ENCODE peak calls at places on chromosomes 6 and 20, in five cellular contexts. One of them, this sample, is unnamed.
A peak's percentile ranks its signal among the peaks of the same experiment; 100 is the strongest.

GRCh38 chr6:168089186-168090063 is 10.4 kb upstream of the FRMD1 start:
- DNase-seq in H9: no peak
- DNase-seq in mesenchymal stem cell: no peak
- DNase-seq in mesendoderm: no peak
- DNase-seq in neuronal stem cell: no peak
- DNase-seq in this sample: no peak

GRCh38 chr6:52539607-52540006 is 37.3 kb downstream of the TRAM2 start:
- DNase-seq in H9: no peak
- DNase-seq in mesenchymal stem cell: peak; percentile 82
- DNase-seq in mesendoderm: no peak
- DNase-seq in neuronal stem cell: no peak
- DNase-seq in this sample: peak; percentile 87

GRCh38 chr20:3248167-3248992 is 9.4 kb upstream of the SLC4A11 start:
- DNase-seq in H9: peak; percentile 73
- DNase-seq in mesenchymal stem cell: peak; percentile 46
- DNase-seq in mesendoderm: peak; percentile 71
- DNase-seq in neuronal stem cell: peak; percentile 15
- DNase-seq in this sample: no peak

GRCh38 chr6:112180095-112180820 is 74.1 kb downstream of the LAMA4 start:
- DNase-seq in H9: no peak
- DNase-seq in mesenchymal stem cell: peak; percentile 85
- DNase-seq in mesendoderm: peak; percentile 83
- DNase-seq in neuronal stem cell: peak; percentile 51
- DNase-seq in this sample: peak; percentile 92

GRCh38 chr20:478949-479429 is 16.7 kb upstream of the TBC1D20 start:
- DNase-seq in H9: no peak
- DNase-seq in mesenchymal stem cell: peak; percentile 78
- DNase-seq in mesendoderm: peak; percentile 62
- DNase-seq in neuronal stem cell: peak; percentile 14
- DNase-seq in this sample: peak; percentile 77

GRCh38 chr6:169289671-169290408 is 36.2 kb upstream of the THBS2 start:
- DNase-seq in H9: no peak
- DNase-seq in mesenchymal stem cell: no peak
- DNase-seq in mesendoderm: no peak
- DNase-seq in neuronal stem cell: no peak
- DNase-seq in this sample: peak; percentile 51

GRCh38 chr6:11414564-11414963 is 123.0 kb upstream of the TMEM170B start:
- DNase-seq in H9: peak; percentile 43
- DNase-seq in mesenchymal stem cell: no peak
- DNase-seq in mesendoderm: peak; percentile 71
- DNase-seq in neuronal stem cell: no peak
- DNase-seq in this sample: no peak

GRCh38 chr6:138590796-138591709 is 91.8 kb upstream of the NHSL1 start:
- DNase-seq in H9: peak; percentile 73
- DNase-seq in mesenchymal stem cell: peak; percentile 86
- DNase-seq in mesendoderm: peak; percentile 90
- DNase-seq in neuronal stem cell: peak; percentile 70
- DNase-seq in this sample: peak; percentile 79

DNA sequence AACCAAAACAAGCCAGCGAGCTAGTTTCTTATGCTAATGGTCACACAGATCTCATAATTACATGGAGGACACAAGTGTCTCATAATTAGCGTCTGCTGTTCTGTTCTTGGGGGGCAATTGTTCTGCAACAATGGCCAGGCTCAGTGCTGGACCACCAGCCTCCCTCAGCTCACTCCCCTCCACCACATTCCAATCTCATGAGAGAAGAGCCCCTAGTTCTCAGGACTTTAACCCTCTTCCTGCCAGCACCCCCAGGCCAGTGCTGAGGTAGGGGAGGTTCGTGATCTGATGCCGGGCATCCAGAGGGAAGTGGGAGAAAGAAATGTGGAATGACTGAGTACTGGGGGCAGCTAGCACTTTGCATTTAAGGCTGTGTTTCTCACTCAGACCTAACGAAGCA is 20.1 kb upstream of the TOX2 start:
- DNase-seq in H9: no peak
- DNase-seq in mesenchymal stem cell: no peak
- DNase-seq in mesendoderm: peak; percentile 77
- DNase-seq in neuronal stem cell: no peak
- DNase-seq in this sample: no peak
- H3K4ac ChIP-seq in H9: no peak overlapping the region
- H3K4ac ChIP-seq in mesenchymal stem cell: no peak overlapping the region
- H3K4ac ChIP-seq in mesendoderm: no peak overlapping the region
- H3K4ac ChIP-seq in neuronal stem cell: no peak overlapping the region
- H3K4ac ChIP-seq in this sample: peak overlapping the region; percentile 17

GRCh38 chr20:38962044-38962897 is at the start of gene DHX35:
- DNase-seq in H9: peak; percentile 97
- DNase-seq in mesenchymal stem cell: peak; percentile 95
- DNase-seq in mesendoderm: peak; percentile 98
- DNase-seq in neuronal stem cell: peak; percentile 96
- DNase-seq in this sample: peak; percentile 94
- H3K4ac ChIP-seq in H9: no peak within 1 kb of the TSS
- H3K4ac ChIP-seq in mesenchymal stem cell: peak within 1 kb of the TSS; percentile 75
- H3K4ac ChIP-seq in mesendoderm: peak within 1 kb of the TSS; percentile 93
- H3K4ac ChIP-seq in neuronal stem cell: peak within 1 kb of the TSS; percentile 24
- H3K4ac ChIP-seq in this sample: peak within 1 kb of the TSS; percentile 95

DNA sequence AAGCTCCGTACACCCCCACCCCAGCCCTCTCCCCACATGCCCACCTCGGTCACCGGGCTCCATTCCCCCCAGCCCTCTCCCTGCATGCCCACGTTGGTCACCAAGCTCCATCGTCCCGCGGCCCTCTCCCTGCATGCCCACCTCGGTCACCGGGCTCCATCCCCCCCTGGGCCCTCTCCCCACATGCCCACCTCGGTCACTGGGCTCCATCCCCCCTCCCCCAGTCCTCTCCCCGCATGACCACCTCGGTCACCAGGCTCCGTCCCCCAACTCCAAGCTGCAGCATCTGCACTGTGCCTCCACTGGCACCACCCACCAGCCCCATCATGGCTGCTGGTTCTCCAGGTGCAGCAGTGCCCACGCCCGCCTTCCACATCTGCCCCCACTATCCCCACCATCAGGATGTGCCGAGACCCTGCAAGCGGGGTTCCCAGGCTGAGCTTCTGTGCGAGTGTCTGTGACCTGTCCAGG is 16.8 kb downstream of the TAF4 start:
- DNase-seq in H9: no peak
- DNase-seq in mesenchymal stem cell: no peak
- DNase-seq in mesendoderm: no peak
- DNase-seq in neuronal stem cell: no peak
- DNase-seq in this sample: no peak
- H3K4ac ChIP-seq in H9: no peak overlapping the region
- H3K4ac ChIP-seq in mesenchymal stem cell: no peak overlapping the region
- H3K4ac ChIP-seq in mesendoderm: no peak overlapping the region
- H3K4ac ChIP-seq in neuronal stem cell: no peak overlapping the region
- H3K4ac ChIP-seq in this sample: no peak overlapping the region

GRCh38 chr6:28896505-28897392 is 27.0 kb downstream of the TRIM27 start:
- DNase-seq in H9: peak; percentile 61
- DNase-seq in mesenchymal stem cell: peak; percentile 83
- DNase-seq in mesendoderm: peak; percentile 90
- DNase-seq in neuronal stem cell: peak; percentile 73
- DNase-seq in this sample: peak; percentile 55
- H3K4ac ChIP-seq in H9: no peak overlapping the region
- H3K4ac ChIP-seq in mesenchymal stem cell: peak overlapping the region; percentile 80
- H3K4ac ChIP-seq in mesendoderm: no peak overlapping the region
- H3K4ac ChIP-seq in neuronal stem cell: no peak overlapping the region
- H3K4ac ChIP-seq in this sample: peak overlapping the region; percentile 65

This sample was measured in IMR-90.